ENCODE peak calls at places on chromosome 9, in five cellular contexts. One of them, this sample, is unnamed.

GRCh38 chr9:32011049-32011448 is 373.4 kb upstream of the ACO1 start:
- DNase-seq in GM23338: no peak
- DNase-seq in tibial nerve: no peak
- DNase-seq in CD8-positive, alpha-beta T cell: no peak
- DNase-seq in caudate nucleus: no peak
- DNase-seq in this sample: no peak

GRCh38 chr9:16133556-16134227 is 580.8 kb downstream of the CCDC171 start:
- DNase-seq in GM23338: peak; percentile 95
- DNase-seq in tibial nerve: no peak
- DNase-seq in CD8-positive, alpha-beta T cell: no peak
- DNase-seq in caudate nucleus: no peak
- DNase-seq in this sample: no peak

GRCh38 chr9:71910602-71911060 is 362 bp downstream of the ABHD17B start:
- DNase-seq in GM23338: no peak
- DNase-seq in tibial nerve: no peak
- DNase-seq in CD8-positive, alpha-beta T cell: no peak
- DNase-seq in caudate nucleus: no peak
- DNase-seq in this sample: no peak

GRCh38 chr9:116151966-116152381 is 1.6 kb upstream of the PAPPA start:
- DNase-seq in GM23338: no peak
- DNase-seq in tibial nerve: no peak
- DNase-seq in CD8-positive, alpha-beta T cell: no peak
- DNase-seq in caudate nucleus: no peak
- DNase-seq in this sample: no peak

GRCh38 chr9:105063665-105064247 is 135.8 kb upstream of the ABCA1 start:
- DNase-seq in GM23338: no peak
- DNase-seq in tibial nerve: no peak
- DNase-seq in CD8-positive, alpha-beta T cell: no peak
- DNase-seq in caudate nucleus: no peak
- DNase-seq in this sample: peak; percentile 48

GRCh38 chr9:8362250-8362649 is 562.7 kb upstream of the DMAC1 start:
- DNase-seq in GM23338: no peak
- DNase-seq in tibial nerve: no peak
- DNase-seq in CD8-positive, alpha-beta T cell: no peak
- DNase-seq in caudate nucleus: no peak
- DNase-seq in this sample: no peak

GRCh38 chr9:137836831-137837241 is 40.7 kb upstream of the CACNA1B start:
- DNase-seq in GM23338: peak; percentile 49
- DNase-seq in tibial nerve: no peak
- DNase-seq in CD8-positive, alpha-beta T cell: no peak
- DNase-seq in caudate nucleus: no peak
- DNase-seq in this sample: no peak

GRCh38 chr9:111605041-111605559 is 5.7 kb upstream of the PTGR1 start:
- DNase-seq in GM23338: no peak
- DNase-seq in tibial nerve: no peak
- DNase-seq in CD8-positive, alpha-beta T cell: no peak
- DNase-seq in caudate nucleus: no peak
- DNase-seq in this sample: no peak

GRCh38 chr9:76374702-76375543 is 19.3 kb downstream of the RFK start:
- DNase-seq in GM23338: peak; percentile 66
- DNase-seq in tibial nerve: peak; percentile 62
- DNase-seq in CD8-positive, alpha-beta T cell: no peak
- DNase-seq in caudate nucleus: no peak
- DNase-seq in this sample: peak; percentile 86

GRCh38 chr9:129834489-129835127 is 467 bp downstream of the C9orf78 start:
- DNase-seq in GM23338: no peak
- DNase-seq in tibial nerve: no peak
- DNase-seq in CD8-positive, alpha-beta T cell: peak; percentile 33
- DNase-seq in caudate nucleus: no peak
- DNase-seq in this sample: no peak

GRCh38 chr9:136545065-136545965 is 533 bp downstream of the NOTCH1 start:
- DNase-seq in GM23338: no peak
- DNase-seq in tibial nerve: no peak
- DNase-seq in CD8-positive, alpha-beta T cell: peak; percentile 36
- DNase-seq in caudate nucleus: no peak
- DNase-seq in this sample: no peak

GRCh38 chr9:129459550-129460322 is 161.2 kb downstream of the C9orf50 start:
- DNase-seq in GM23338: no peak
- DNase-seq in tibial nerve: no peak
- DNase-seq in CD8-positive, alpha-beta T cell: no peak
- DNase-seq in caudate nucleus: no peak
- DNase-seq in this sample: no peak

GRCh38 chr9:8346291-8346690 is 546.7 kb upstream of the DMAC1 start:
- DNase-seq in GM23338: no peak
- DNase-seq in tibial nerve: no peak
- DNase-seq in CD8-positive, alpha-beta T cell: no peak
- DNase-seq in caudate nucleus: no peak
- DNase-seq in this sample: no peak

GRCh38 chr9:119963258-119963797 is 594.1 kb upstream of the BRINP1 start:
- DNase-seq in GM23338: peak; percentile 58
- DNase-seq in tibial nerve: no peak
- DNase-seq in CD8-positive, alpha-beta T cell: no peak
- DNase-seq in caudate nucleus: no peak
- DNase-seq in this sample: no peak

GRCh38 chr9:33114746-33115145 is 38.3 kb upstream of the SMU1 start:
- DNase-seq in GM23338: no peak
- DNase-seq in tibial nerve: no peak
- DNase-seq in CD8-positive, alpha-beta T cell: no peak
- DNase-seq in caudate nucleus: no peak
- DNase-seq in this sample: no peak

GRCh38 chr9:98107926-98108325 is 11.1 kb downstream of the TRIM14 start:
- DNase-seq in GM23338: no peak
- DNase-seq in tibial nerve: no peak
- DNase-seq in CD8-positive, alpha-beta T cell: no peak
- DNase-seq in caudate nucleus: no peak
- DNase-seq in this sample: no peak
- H3K27ac ChIP-seq in GM23338: no peak overlapping the region
- H3K27ac ChIP-seq in tibial nerve: no peak overlapping the region
- H3K27ac ChIP-seq in CD8-positive, alpha-beta T cell: peak overlapping the region; percentile 45
- H3K27ac ChIP-seq in caudate nucleus: no peak overlapping the region
- H3K27ac ChIP-seq in this sample: no peak overlapping the region

GRCh38 chr9:34375901-34376595 is 650 bp downstream of the MYORG start:
- DNase-seq in GM23338: peak; percentile 76
- DNase-seq in tibial nerve: no peak
- DNase-seq in CD8-positive, alpha-beta T cell: no peak
- DNase-seq in caudate nucleus: no peak
- DNase-seq in this sample: peak; percentile 61

GRCh38 chr9:34376596-34377401 is at the start of gene MYORG:
- DNase-seq in GM23338: peak; percentile 99
- DNase-seq in tibial nerve: peak; percentile 68
- DNase-seq in CD8-positive, alpha-beta T cell: peak; percentile 93
- DNase-seq in caudate nucleus: peak; percentile 93
- DNase-seq in this sample: peak; percentile 92

GRCh38 chr9:34374339-34374738 is 2.4 kb downstream of the MYORG start:
- DNase-seq in GM23338: no peak
- DNase-seq in tibial nerve: no peak
- DNase-seq in CD8-positive, alpha-beta T cell: no peak
- DNase-seq in caudate nucleus: no peak
- DNase-seq in this sample: no peak

GRCh38 chr9:34373749-34374148 is 2.9 kb downstream of the MYORG start:
- DNase-seq in GM23338: no peak
- DNase-seq in tibial nerve: no peak
- DNase-seq in CD8-positive, alpha-beta T cell: no peak
- DNase-seq in caudate nucleus: no peak
- DNase-seq in this sample: no peak

DNA sequence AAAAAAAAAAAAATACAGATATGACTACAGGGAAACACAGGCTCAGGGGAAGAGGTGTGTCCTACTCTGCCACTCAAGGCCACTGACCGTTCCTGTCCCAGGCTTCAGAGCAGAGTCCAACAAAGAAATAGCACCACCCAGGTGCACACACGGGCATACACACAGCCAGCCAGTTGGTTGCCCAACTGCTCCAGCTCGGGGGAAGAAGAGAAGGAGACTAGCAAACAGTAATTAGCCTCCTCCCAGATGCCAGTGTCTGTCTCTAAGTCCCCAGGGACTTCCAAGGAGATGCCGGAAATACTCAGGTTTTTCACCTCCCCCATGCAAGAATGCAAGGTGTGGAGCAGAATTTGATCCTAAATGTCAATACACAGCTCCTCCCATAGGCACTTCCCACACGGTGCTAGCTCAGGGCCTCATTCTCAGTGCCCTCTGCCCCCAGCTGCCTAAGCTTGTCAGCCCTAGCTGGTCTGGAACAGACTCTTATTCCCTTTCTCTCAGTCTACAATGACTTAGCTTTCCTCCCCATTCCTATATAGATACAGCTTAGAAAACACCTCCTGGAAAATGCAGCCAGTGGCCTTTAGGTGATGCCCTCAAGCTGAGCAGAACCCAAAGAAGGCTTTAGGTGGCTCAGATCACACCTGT is 1.7 kb downstream of the MYORG start:
- DNase-seq in GM23338: peak; percentile 76
- DNase-seq in tibial nerve: no peak
- DNase-seq in CD8-positive, alpha-beta T cell: no peak
- DNase-seq in caudate nucleus: no peak
- DNase-seq in this sample: no peak
- H3K27ac ChIP-seq in GM23338: no peak overlapping the region
- H3K27ac ChIP-seq in tibial nerve: no peak overlapping the region
- H3K27ac ChIP-seq in CD8-positive, alpha-beta T cell: no peak overlapping the region
- H3K27ac ChIP-seq in caudate nucleus: peak overlapping the region; percentile 65
- H3K27ac ChIP-seq in this sample: no peak overlapping the region

GRCh38 chr9:107584186-107584585 is 94.6 kb upstream of the KLF4 start:
- DNase-seq in GM23338: no peak
- DNase-seq in tibial nerve: no peak
- DNase-seq in CD8-positive, alpha-beta T cell: no peak
- DNase-seq in caudate nucleus: no peak
- DNase-seq in this sample: no peak
- H3K27ac ChIP-seq in GM23338: no peak overlapping the region
- H3K27ac ChIP-seq in tibial nerve: no peak overlapping the region
- H3K27ac ChIP-seq in CD8-positive, alpha-beta T cell: no peak overlapping the region
- H3K27ac ChIP-seq in caudate nucleus: no peak overlapping the region
- H3K27ac ChIP-seq in this sample: no peak overlapping the region

GRCh38 chr9:4842213-4842612 is 49.5 kb downstream of the RCL1 start:
- DNase-seq in GM23338: no peak
- DNase-seq in tibial nerve: no peak
- DNase-seq in CD8-positive, alpha-beta T cell: no peak
- DNase-seq in caudate nucleus: no peak
- DNase-seq in this sample: no peak

GRCh38 chr9:4840018-4840417 is 47.3 kb downstream of the RCL1 start:
- DNase-seq in GM23338: no peak
- DNase-seq in tibial nerve: no peak
- DNase-seq in CD8-positive, alpha-beta T cell: no peak
- DNase-seq in caudate nucleus: no peak
- DNase-seq in this sample: no peak

GRCh38 chr9:4842734-4843133 is 50.0 kb downstream of the RCL1 start:
- DNase-seq in GM23338: no peak
- DNase-seq in tibial nerve: no peak
- DNase-seq in CD8-positive, alpha-beta T cell: no peak
- DNase-seq in caudate nucleus: no peak
- DNase-seq in this sample: no peak

GRCh38 chr9:4844031-4844430 is 51.3 kb downstream of the RCL1 start:
- DNase-seq in GM23338: no peak
- DNase-seq in tibial nerve: no peak
- DNase-seq in CD8-positive, alpha-beta T cell: no peak
- DNase-seq in caudate nucleus: no peak
- DNase-seq in this sample: no peak

DNA sequence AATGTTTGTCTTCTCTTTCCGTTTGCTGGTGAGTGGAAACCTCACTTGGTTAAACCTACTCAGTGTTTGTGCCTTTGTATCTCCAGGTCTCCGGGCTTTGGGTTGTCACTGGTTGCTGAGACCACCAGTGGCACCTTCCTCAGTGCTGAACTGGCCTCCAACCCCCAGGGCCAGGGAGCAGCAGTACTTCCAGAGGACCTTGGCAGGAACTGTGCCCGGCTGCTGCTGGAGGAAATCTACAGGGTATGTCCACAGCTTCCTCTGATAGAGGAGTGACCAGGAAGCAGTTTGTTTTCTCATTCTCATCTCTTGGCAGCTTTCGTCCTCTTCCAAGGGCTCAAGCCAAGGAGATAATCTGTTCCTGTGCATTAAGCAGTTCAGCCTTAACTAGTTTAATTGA is 51.7 kb downstream of the RCL1 start:
- DNase-seq in GM23338: no peak
- DNase-seq in tibial nerve: no peak
- DNase-seq in CD8-positive, alpha-beta T cell: no peak
- DNase-seq in caudate nucleus: no peak
- DNase-seq in this sample: no peak
- H3K27ac ChIP-seq in GM23338: no peak overlapping the region
- H3K27ac ChIP-seq in tibial nerve: no peak overlapping the region
- H3K27ac ChIP-seq in CD8-positive, alpha-beta T cell: no peak overlapping the region
- H3K27ac ChIP-seq in caudate nucleus: no peak overlapping the region
- H3K27ac ChIP-seq in this sample: no peak overlapping the region

GRCh38 chr9:114925672-114926071 is 4.7 kb downstream of the TNFSF8 start:
- DNase-seq in GM23338: peak; percentile 93
- DNase-seq in tibial nerve: no peak
- DNase-seq in CD8-positive, alpha-beta T cell: no peak
- DNase-seq in caudate nucleus: no peak
- DNase-seq in this sample: no peak
- H3K27ac ChIP-seq in GM23338: no peak overlapping the region
- H3K27ac ChIP-seq in tibial nerve: no peak overlapping the region
- H3K27ac ChIP-seq in CD8-positive, alpha-beta T cell: no peak overlapping the region
- H3K27ac ChIP-seq in caudate nucleus: no peak overlapping the region
- H3K27ac ChIP-seq in this sample: no peak overlapping the region

GRCh38 chr9:89969156-89969566 is 364.3 kb downstream of the GADD45G start:
- DNase-seq in GM23338: no peak
- DNase-seq in tibial nerve: no peak
- DNase-seq in CD8-positive, alpha-beta T cell: no peak
- DNase-seq in caudate nucleus: no peak
- DNase-seq in this sample: no peak

GRCh38 chr9:89967527-89967926 is 362.7 kb downstream of the GADD45G start:
- DNase-seq in GM23338: peak; percentile 7
- DNase-seq in tibial nerve: no peak
- DNase-seq in CD8-positive, alpha-beta T cell: no peak
- DNase-seq in caudate nucleus: no peak
- DNase-seq in this sample: no peak

GRCh38 chr9:89974582-89974981 is 369.8 kb downstream of the GADD45G start:
- DNase-seq in GM23338: no peak
- DNase-seq in tibial nerve: no peak
- DNase-seq in CD8-positive, alpha-beta T cell: no peak
- DNase-seq in caudate nucleus: no peak
- DNase-seq in this sample: no peak

GRCh38 chr9:89969881-89970639 is 365.2 kb downstream of the GADD45G start:
- DNase-seq in GM23338: no peak
- DNase-seq in tibial nerve: no peak
- DNase-seq in CD8-positive, alpha-beta T cell: no peak
- DNase-seq in caudate nucleus: no peak
- DNase-seq in this sample: no peak

GRCh38 chr9:89970701-89971100 is 365.9 kb downstream of the GADD45G start:
- DNase-seq in GM23338: no peak
- DNase-seq in tibial nerve: no peak
- DNase-seq in CD8-positive, alpha-beta T cell: no peak
- DNase-seq in caudate nucleus: no peak
- DNase-seq in this sample: no peak
- H3K27ac ChIP-seq in GM23338: no peak overlapping the region
- H3K27ac ChIP-seq in tibial nerve: no peak overlapping the region
- H3K27ac ChIP-seq in CD8-positive, alpha-beta T cell: no peak overlapping the region
- H3K27ac ChIP-seq in caudate nucleus: no peak overlapping the region
- H3K27ac ChIP-seq in this sample: no peak overlapping the region

GRCh38 chr9:12448246-12448645 is 244.9 kb upstream of the TYRP1 start:
- DNase-seq in GM23338: no peak
- DNase-seq in tibial nerve: no peak
- DNase-seq in CD8-positive, alpha-beta T cell: no peak
- DNase-seq in caudate nucleus: no peak
- DNase-seq in this sample: no peak
- H3K27ac ChIP-seq in GM23338: no peak overlapping the region
- H3K27ac ChIP-seq in tibial nerve: no peak overlapping the region
- H3K27ac ChIP-seq in CD8-positive, alpha-beta T cell: no peak overlapping the region
- H3K27ac ChIP-seq in caudate nucleus: no peak overlapping the region
- H3K27ac ChIP-seq in this sample: no peak overlapping the region

GRCh38 chr9:127058645-127059021 is 63.8 kb downstream of the ANGPTL2 start:
- DNase-seq in GM23338: no peak
- DNase-seq in tibial nerve: no peak
- DNase-seq in CD8-positive, alpha-beta T cell: no peak
- DNase-seq in caudate nucleus: no peak
- DNase-seq in this sample: no peak
- H3K27ac ChIP-seq in GM23338: no peak overlapping the region
- H3K27ac ChIP-seq in tibial nerve: no peak overlapping the region
- H3K27ac ChIP-seq in CD8-positive, alpha-beta T cell: no peak overlapping the region
- H3K27ac ChIP-seq in caudate nucleus: peak overlapping the region; percentile 87
- H3K27ac ChIP-seq in this sample: no peak overlapping the region

GRCh38 chr9:108550111-108550510 is 305.7 kb downstream of the ACTL7B start:
- DNase-seq in GM23338: no peak
- DNase-seq in tibial nerve: no peak
- DNase-seq in CD8-positive, alpha-beta T cell: no peak
- DNase-seq in caudate nucleus: no peak
- DNase-seq in this sample: no peak
- H3K27ac ChIP-seq in GM23338: no peak overlapping the region
- H3K27ac ChIP-seq in tibial nerve: no peak overlapping the region
- H3K27ac ChIP-seq in CD8-positive, alpha-beta T cell: no peak overlapping the region
- H3K27ac ChIP-seq in caudate nucleus: no peak overlapping the region
- H3K27ac ChIP-seq in this sample: no peak overlapping the region

This sample was measured in heart left ventricle.